ENCODE peak calls at places on chromosomes 11 and 22, in five cellular contexts. C, A, U, K and H are unnamed samples.

GRCh38 chr11:61149624-61150615 is 11.3 kb downstream of the VPS37C start:
- DNase-seq in C (no peak), U (peak; percentile 64), K (no peak), A (peak; percentile 46), H (no peak)

GRCh38 chr22:50600541-50600940 is at the start of gene MAPK8IP2:
- DNase-seq in C (no peak), A (no peak), U (peak; percentile 55), K (peak; percentile 49), H (no peak)

GRCh38 chr22:40053460-40053859 is 58.7 kb downstream of the FAM83F start:
- DNase-seq in U (no peak), K (no peak), C (no peak), A (no peak), H (no peak)

GRCh38 chr11:74755395-74755995 is 6.8 kb downstream of the RNF169 start:
- DNase-seq in K (no peak), U (no peak), A (no peak), C (no peak), H (no peak)

GRCh38 chr11:3123316-3123715 is 41.8 kb downstream of the OSBPL5 start:
- DNase-seq in U (no peak), K (no peak), C (no peak), A (no peak), H (no peak)

GRCh38 chr11:48034926-48035876 is 54.8 kb downstream of the PTPRJ start:
- DNase-seq in K (no peak), C (no peak), A (no peak), U (no peak), H (no peak)

GRCh38 chr11:12126352-12127019 is 16.1 kb downstream of the MICAL2 start:
- DNase-seq in K (no peak), C (no peak), U (no peak), A (no peak), H (no peak)

GRCh38 chr11:1827095-1827797 is 7.5 kb upstream of the SYT8 start:
- DNase-seq in C (no peak), K (no peak), U (no peak), A (peak; percentile 70), H (no peak)

GRCh38 chr11:44016546-44017442 is 31.0 kb upstream of the ACCSL start:
- DNase-seq in C (no peak), A (no peak), U (no peak), K (no peak), H (no peak)

GRCh38 chr11:62427630-62428233 is 8.9 kb downstream of the SCGB1A1 start:
- DNase-seq in C (peak; percentile 41), A (no peak), K (no peak), U (no peak), H (no peak)

GRCh38 chr22:21761086-21761485 is 25.5 kb upstream of the YPEL1 start:
- DNase-seq in C (no peak), A (no peak), U (no peak), K (no peak), H (no peak)

GRCh38 chr11:88384004-88384677 is 46.6 kb upstream of the CTSC start:
- DNase-seq in C (no peak), A (no peak), K (no peak), U (no peak), H (peak; percentile 7)

GRCh38 chr11:88390254-88390653 is 52.7 kb upstream of the CTSC start:
- DNase-seq in C (no peak), A (no peak), K (no peak), U (no peak), H (no peak)

GRCh38 chr11:88383446-88383845 is 45.9 kb upstream of the CTSC start:
- DNase-seq in A (no peak), K (no peak), C (no peak), U (no peak), H (no peak)

GRCh38 chr11:88384678-88385015 is 47.1 kb upstream of the CTSC start:
- DNase-seq in U (no peak), K (no peak), C (no peak), A (no peak), H (no peak)
- TF ChIP-seq SRF in U (no peak), K (no peak), C (no peak), A (no peak), H (no peak)

GRCh38 chr11:45805305-45806071 is 539 bp downstream of the SLC35C1 start:
- DNase-seq in C (no peak), U (no peak), K (peak; percentile 66), A (peak; percentile 44), H (no peak)

GRCh38 chr11:45806072-45806933 is 1.4 kb downstream of the SLC35C1 start:
- DNase-seq in K (no peak), C (no peak), U (no peak), A (no peak), H (no peak)

GRCh38 chr11:45802531-45803317 is 2.2 kb upstream of the SLC35C1 start:
- DNase-seq in C (no peak), A (no peak), U (no peak), K (no peak), H (no peak)

GRCh38 chr11:45804806-45805304 is at the start of gene SLC35C1:
- DNase-seq in U (peak; percentile 96), K (peak; percentile 96), A (peak; percentile 88), C (peak; percentile 63), H (peak; percentile 86)

GRCh38 chr11:45803981-45804805 is 756 bp upstream of the SLC35C1 start:
- DNase-seq in C (no peak), U (no peak), K (peak; percentile 88), A (peak; percentile 18), H (no peak)
- TF ChIP-seq SRF in C (no peak), U (no peak), K (no peak), A (no peak), H (no peak)

GRCh38 chr11:73496134-73496533 is 101.8 kb downstream of the FAM168A start:
- DNase-seq in K (no peak), U (no peak), A (no peak), C (no peak), H (no peak)

GRCh38 chr11:73498343-73498742 is 99.6 kb downstream of the FAM168A start:
- DNase-seq in U (no peak), C (no peak), K (no peak), A (no peak), H (no peak)

GRCh38 chr11:73493838-73494598 is 103.9 kb downstream of the FAM168A start:
- DNase-seq in K (peak; percentile 46), C (no peak), A (peak; percentile 46), U (no peak), H (peak; percentile 90)
- TF ChIP-seq SRF in K (no peak), C (no peak), A (no peak), U (no peak), H (no peak)

GRCh38 chr11:67563354-67564114 is 20.1 kb upstream of the GSTP1 start:
- DNase-seq in A (no peak), C (no peak), U (no peak), K (no peak), H (peak; percentile 76)
- TF ChIP-seq SRF in A (no peak), C (no peak), U (peak; percentile 49), K (no peak), H (peak; percentile 71)

DNA sequence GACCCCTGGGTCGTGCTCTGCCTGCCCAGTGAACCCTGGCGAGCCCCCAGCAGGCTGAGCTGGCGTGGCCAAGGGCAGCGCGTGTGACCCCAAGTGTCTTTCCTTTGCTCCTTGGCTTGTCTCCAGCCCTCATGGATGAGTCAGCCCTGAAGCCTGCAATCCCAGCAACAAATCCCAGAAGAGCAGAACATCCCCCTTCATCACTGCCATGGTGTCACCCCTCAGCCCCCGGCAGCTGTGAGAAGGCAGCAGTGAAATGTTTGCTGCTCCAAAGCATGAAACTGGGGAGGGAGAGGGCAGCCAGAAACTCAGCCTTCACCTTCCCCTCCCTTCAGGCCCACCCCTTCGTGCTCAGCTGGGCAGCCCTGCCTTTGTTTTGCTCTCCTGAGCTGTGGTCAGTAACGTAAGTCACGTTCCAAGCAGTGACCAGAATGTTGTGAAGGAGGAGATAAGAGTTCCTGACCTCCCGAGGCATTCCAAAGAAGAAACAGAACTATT is 29.8 kb downstream of the ADAMTS15 start:
- DNase-seq in C (no peak), K (peak; percentile 44), U (no peak), A (no peak), H (no peak)
- TF ChIP-seq SRF in C (no peak), K (no peak), U (no peak), A (no peak), H (no peak)

GRCh38 chr11:64839887-64840782 is 4.3 kb downstream of the CDC42BPG start:
- DNase-seq in C (no peak), K (no peak), A (no peak), U (no peak), H (no peak)
- TF ChIP-seq SRF in C (no peak), K (no peak), A (no peak), U (no peak), H (no peak)

DNA sequence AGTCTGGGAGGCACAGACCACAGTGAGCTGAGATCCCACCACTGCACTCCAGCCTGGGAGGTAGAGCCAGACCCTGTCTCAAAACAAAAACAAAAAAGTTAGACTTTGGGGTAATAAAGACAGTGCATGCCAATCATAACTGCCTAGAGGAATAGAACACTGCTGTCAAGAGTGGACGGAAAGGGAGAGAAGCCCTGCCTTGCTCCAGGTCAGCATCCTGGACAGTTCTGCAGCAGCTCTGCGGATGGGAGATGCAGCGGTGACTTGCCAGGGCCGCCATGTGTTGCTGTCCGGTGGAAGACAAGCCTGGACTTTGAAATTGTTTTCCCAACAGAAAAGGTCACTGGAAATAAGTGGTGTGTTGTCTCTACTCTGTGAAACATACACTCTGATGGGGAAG is 618.2 kb downstream of the TBC1D22A start:
- DNase-seq in C (no peak), A (no peak), U (no peak), K (no peak), H (no peak)
- TF ChIP-seq SRF in C (no peak), A (no peak), U (no peak), K (no peak), H (no peak)

DNA sequence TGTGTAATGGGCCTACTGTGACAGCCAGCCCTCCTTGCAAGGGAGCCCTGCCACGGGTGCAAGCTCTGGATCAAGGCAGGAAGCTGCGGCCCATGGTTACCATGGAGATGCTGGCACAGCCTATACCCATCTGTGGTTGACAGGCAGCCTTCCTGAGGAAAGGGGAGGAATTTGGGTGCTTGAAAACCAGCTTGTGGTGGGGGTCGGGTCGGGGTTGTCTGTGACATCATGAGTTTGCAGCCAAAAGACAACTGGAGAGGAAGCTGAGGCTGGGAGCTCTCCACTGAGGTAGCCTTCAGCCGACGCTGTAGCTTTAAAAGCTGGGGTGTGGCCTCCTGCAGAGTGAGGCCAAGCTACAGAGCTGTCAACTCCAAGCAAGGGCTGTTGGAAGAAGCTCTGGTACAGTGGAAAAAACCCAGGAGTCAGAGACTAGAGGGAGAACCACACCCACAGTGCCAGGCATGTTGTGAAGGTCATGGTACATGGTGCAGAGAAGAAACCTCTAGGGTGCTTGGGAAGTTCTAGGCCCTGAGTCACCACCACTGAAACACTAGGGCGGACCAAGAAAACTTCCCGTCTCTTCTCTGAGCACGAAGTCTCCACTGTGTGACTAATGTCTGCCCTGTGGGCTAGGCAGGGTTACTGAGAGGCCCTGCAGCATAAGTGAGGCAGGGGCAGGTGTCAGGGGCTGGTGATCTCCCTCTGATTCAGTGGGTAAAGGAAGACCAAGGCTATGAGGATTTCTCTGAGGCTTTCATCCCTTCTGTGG is 10.8 kb upstream of the LDHA start:
- DNase-seq in A (peak; percentile 91), U (peak; percentile 57), K (no peak), C (peak; percentile 70), H (peak; percentile 84)
- TF ChIP-seq SRF in A (no peak), U (no peak), K (no peak), C (no peak), H (no peak)

GRCh38 chr22:29106839-29107238 is 34.0 kb downstream of the KREMEN1 start:
- DNase-seq in U (no peak), K (no peak), C (no peak), A (no peak), H (no peak)
- TF ChIP-seq SRF in U (no peak), K (no peak), C (no peak), A (no peak), H (no peak)